ENCODE peak calls at places on chromosomes 7 and 10, in eight cellular contexts. H, A, T, E, O, Q, R and S are unnamed samples.

GRCh38 chr7:75642810-75643486 is 95.8 kb downstream of the HIP1 start:
- DNase-seq in H (no peak), A (peak; percentile 61), T (peak; percentile 75), E (peak; percentile 67), O (peak; percentile 53), Q (peak; percentile 55), R (no peak), S (peak; percentile 90)

GRCh38 chr10:112546474-112546873 is 99.5 kb downstream of the VTI1A start:
- DNase-seq in H (no peak), A (no peak), T (no peak), E (no peak), O (no peak), Q (no peak), R (no peak), S (no peak)

GRCh38 chr10:4086041-4086886 is 301.3 kb upstream of the KLF6 start:
- DNase-seq in H (no peak), A (no peak), T (no peak), E (peak; percentile 39), O (no peak), Q (no peak), R (no peak), S (peak; percentile 49)

GRCh38 chr7:4450483-4450882 is 231.6 kb upstream of the FOXK1 start:
- DNase-seq in H (no peak), A (no peak), T (no peak), E (no peak), O (no peak), Q (no peak), R (no peak), S (no peak)

GRCh38 chr10:86356306-86356705 is 10.3 kb downstream of the GRID1 start:
- DNase-seq in H (no peak), A (no peak), T (no peak), E (no peak), O (no peak), Q (no peak), R (no peak), S (no peak)

GRCh38 chr7:138125598-138126111 is 49.4 kb downstream of the AKR1D1 start:
- DNase-seq in H (no peak), A (peak; percentile 51), T (peak; percentile 24), E (peak; percentile 74), O (no peak), Q (no peak), R (no peak), S (peak; percentile 13)

GRCh38 chr10:75355706-75356105 is 45.9 kb downstream of the ZNF503 start:
- DNase-seq in H (no peak), A (no peak), T (peak; percentile 34), E (no peak), O (no peak), Q (no peak), R (no peak), S (no peak)

GRCh38 chr10:21888959-21889358 is 114.6 kb downstream of the DNAJC1 start:
- DNase-seq in H (no peak), A (peak; percentile 1), T (no peak), E (no peak), O (peak; percentile 10), Q (no peak), R (no peak), S (no peak)

GRCh38 chr10:70930251-70931000 is 42.1 kb upstream of the PCBD1 start:
- DNase-seq in H (no peak), A (no peak), T (no peak), E (no peak), O (no peak), Q (no peak), R (no peak), S (no peak)

GRCh38 chr10:13699216-13699615 is 112.5 kb downstream of the PRPF18 start:
- DNase-seq in H (no peak), A (no peak), T (no peak), E (no peak), O (no peak), Q (no peak), R (no peak), S (no peak)

GRCh38 chr10:15347205-15347604 is 23.9 kb downstream of the FAM171A1 start:
- DNase-seq in H (no peak), A (no peak), T (no peak), E (no peak), O (no peak), Q (no peak), R (no peak), S (no peak)

GRCh38 chr7:31074403-31074802 is 22.3 kb downstream of the ADCYAP1R1 start:
- DNase-seq in H (peak; percentile 38), A (no peak), T (no peak), E (no peak), O (no peak), Q (no peak), R (peak; percentile 76), S (no peak)

GRCh38 chr7:130084037-130084875 is 13.9 kb downstream of the KLHDC10 start:
- DNase-seq in H (no peak), A (peak; percentile 19), T (peak; percentile 78), E (peak; percentile 65), O (no peak), Q (no peak), R (peak; percentile 19), S (peak; percentile 43)

GRCh38 chr7:128168667-128169210 is 72.3 kb upstream of the LEP start:
- DNase-seq in H (no peak), A (no peak), T (no peak), E (peak; percentile 15), O (peak; percentile 15), Q (peak; percentile 27), R (no peak), S (peak; percentile 12)

GRCh38 chr10:80457554-80458262 is 3.6 kb downstream of the TSPAN14 start:
- DNase-seq in H (no peak), A (no peak), T (no peak), E (no peak), O (no peak), Q (no peak), R (no peak), S (no peak)

GRCh38 chr7:105122619-105123018 is 108.6 kb downstream of the KMT2E start:
- DNase-seq in H (no peak), A (no peak), T (no peak), E (no peak), O (no peak), Q (no peak), R (no peak), S (no peak)

GRCh38 chr10:59971915-59972314 is 65.6 kb upstream of the CCDC6 start:
- DNase-seq in H (no peak), A (peak; percentile 32), T (peak; percentile 56), E (peak; percentile 76), O (peak; percentile 59), Q (peak; percentile 75), R (no peak), S (peak; percentile 40)

GRCh38 chr10:30510184-30510931 is 76.4 kb downstream of the MAP3K8 start:
- DNase-seq in H (peak; percentile 72), A (peak; percentile 84), T (peak; percentile 80), E (peak; percentile 79), O (peak; percentile 22), Q (no peak), R (peak; percentile 61), S (peak; percentile 81)

GRCh38 chr10:86410542-86411124 is 44.0 kb upstream of the GRID1 start:
- DNase-seq in H (no peak), A (peak; percentile 70), T (peak; percentile 82), E (peak; percentile 84), O (no peak), Q (no peak), R (no peak), S (peak; percentile 90)

GRCh38 chr10:118585234-118585633 is 10.2 kb downstream of the PRLHR start:
- DNase-seq in H (no peak), A (no peak), T (peak; percentile 2), E (peak; percentile 34), O (no peak), Q (no peak), R (no peak), S (no peak)

GRCh38 chr7:1229956-1230355 is 2.7 kb upstream of the UNCX start:
- DNase-seq in H (no peak), A (no peak), T (no peak), E (no peak), O (no peak), Q (no peak), R (no peak), S (no peak)

GRCh38 chr10:122939819-122940543 is 14.0 kb downstream of the C10orf88 start:
- DNase-seq in H (no peak), A (peak; percentile 22), T (peak; percentile 56), E (peak; percentile 73), O (no peak), Q (no peak), R (no peak), S (peak; percentile 89)

GRCh38 chr10:21525367-21526183 is at the start of gene SKIDA1:
- DNase-seq in H (peak; percentile 84), A (peak; percentile 84), T (peak; percentile 93), E (peak; percentile 96), O (peak; percentile 82), Q (peak; percentile 91), R (peak; percentile 89), S (peak; percentile 97)

GRCh38 chr10:129035052-129035805 is 431.8 kb upstream of the MGMT start:
- DNase-seq in H (no peak), A (no peak), T (no peak), E (no peak), O (peak; percentile 19), Q (no peak), R (no peak), S (no peak)

GRCh38 chr7:29342761-29343160 is 148.2 kb downstream of the CHN2 start:
- DNase-seq in H (no peak), A (no peak), T (no peak), E (peak; percentile 70), O (no peak), Q (no peak), R (no peak), S (no peak)
- H3K4me3 ChIP-seq in H (no peak overlapping the region), A (no peak overlapping the region), T (no peak overlapping the region), E (no peak overlapping the region), O (no peak overlapping the region), Q (no peak overlapping the region), R (no peak overlapping the region), S (no peak overlapping the region)

GRCh38 chr7:43462836-43463235 is 120.1 kb upstream of the STK17A start:
- DNase-seq in H (no peak), A (no peak), T (peak; percentile 63), E (peak; percentile 10), O (no peak), Q (no peak), R (no peak), S (no peak)
- H3K4me3 ChIP-seq in H (no peak overlapping the region), A (no peak overlapping the region), T (no peak overlapping the region), E (no peak overlapping the region), O (no peak overlapping the region), Q (no peak overlapping the region), R (no peak overlapping the region), S (no peak overlapping the region)

GRCh38 chr7:12423995-12424745 is 20.5 kb upstream of the VWDE start:
- DNase-seq in H (no peak), A (no peak), T (peak; percentile 50), E (peak; percentile 38), O (no peak), Q (no peak), R (no peak), S (no peak)
- H3K4me3 ChIP-seq in H (no peak overlapping the region), A (no peak overlapping the region), T (peak overlapping the region; percentile 25), E (no peak overlapping the region), O (no peak overlapping the region), Q (no peak overlapping the region), R (no peak overlapping the region), S (peak overlapping the region; percentile 14)

DNA sequence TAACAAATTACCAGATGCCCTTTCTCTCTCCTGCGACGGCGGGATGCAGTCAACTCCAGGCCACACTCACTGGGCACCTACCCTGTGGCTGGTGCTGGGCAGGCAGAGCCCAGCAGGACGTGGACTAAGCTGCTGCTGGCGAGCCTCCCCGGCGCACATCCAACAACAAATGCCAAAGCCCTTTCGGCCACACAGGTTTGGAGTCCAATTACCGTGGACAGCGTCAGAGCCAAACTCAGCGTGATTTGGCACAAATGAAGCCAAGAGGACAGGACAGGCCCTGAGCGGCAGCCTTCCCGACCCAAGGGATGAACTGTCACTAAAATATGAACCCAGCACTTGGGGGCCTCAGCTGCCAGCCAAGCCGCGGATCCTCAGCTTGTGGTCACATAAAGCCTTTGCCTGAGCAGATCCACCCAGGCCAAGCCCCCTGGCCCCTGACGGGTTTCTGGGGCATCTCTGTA is 28.4 kb downstream of the DAGLB start:
- DNase-seq in H (no peak), A (no peak), T (no peak), E (peak; percentile 45), O (no peak), Q (no peak), R (peak; percentile 97), S (no peak)
- H3K4me3 ChIP-seq in H (no peak overlapping the region), A (no peak overlapping the region), T (no peak overlapping the region), E (no peak overlapping the region), O (no peak overlapping the region), Q (no peak overlapping the region), R (no peak overlapping the region), S (no peak overlapping the region)